ENCODE peak calls at places on chromosomes 1 and 21, in eight cellular contexts. Z is GM23248, X is ascending aorta, V is vagina, E is fibroblast of lung, U is AG04450, P is neuronal stem cell, S is cardiac muscle cell. Y is an unnamed sample. For H3K9me3, the result is how much of the 10 kb centered on the place peaks cover.

GRCh38 chr1:110085666-110086065 is 15.2 kb upstream of the ALX3 start:
- DNase-seq in V (no peak), S (no peak), X (no peak), U (no peak), Z (no peak), E (no peak), P (no peak), Y (no peak)

GRCh38 chr1:31368611-31369107 is 4.2 kb downstream of the FABP3 start:
- DNase-seq in U (no peak), P (no peak), E (no peak), X (no peak), S (no peak), V (no peak), Z (no peak), Y (no peak)

GRCh38 chr1:213996320-213997022 is 8.7 kb downstream of the PROX1 start:
- DNase-seq in P (no peak), Z (peak), S (peak), E (no peak), X (no peak), V (no peak), U (no peak), Y (no peak)

GRCh38 chr1:187096689-187097088 is 267.9 kb downstream of the PLA2G4A start:
- DNase-seq in U (no peak), Z (peak), X (no peak), P (no peak), S (no peak), V (no peak), E (no peak), Y (no peak)

GRCh38 chr1:208825305-208825704 is 581.1 kb upstream of the PLXNA2 start:
- DNase-seq in U (no peak), Z (no peak), V (no peak), S (no peak), P (no peak), E (no peak), X (no peak), Y (no peak)

GRCh38 chr21:43352568-43353281 is 74.2 kb downstream of the SIK1 start:
- DNase-seq in X (no peak), S (no peak), Z (no peak), U (no peak), V (no peak), P (no peak), E (peak), Y (no peak)

GRCh38 chr1:1013922-1014617 is 773 bp downstream of the ISG15 start:
- DNase-seq in E (no peak), U (no peak), P (no peak), V (no peak), Z (peak), X (no peak), S (peak), Y (peak)

GRCh38 chr21:38699048-38699447 is 106.7 kb upstream of the ETS2 start:
- DNase-seq in P (no peak), Z (peak), S (no peak), V (no peak), E (no peak), X (no peak), U (no peak), Y (no peak)

GRCh38 chr1:153659175-153659534 is 652 bp downstream of the SNAPIN start:
- DNase-seq in S (no peak), U (no peak), X (no peak), P (no peak), Z (peak), V (no peak), E (no peak), Y (no peak)

GRCh38 chr21:23475518-23476189 is 2131.6 kb downstream of the MRPL39 start:
- DNase-seq in Z (no peak), U (no peak), S (peak), V (no peak), X (no peak), P (no peak), E (no peak), Y (no peak)

GRCh38 chr1:208604295-208604694 is 360.1 kb upstream of the PLXNA2 start:
- DNase-seq in U (no peak), V (no peak), E (peak), P (no peak), Z (no peak), S (peak), X (no peak), Y (no peak)

GRCh38 chr1:235855811-235856429 is 10.8 kb downstream of the LYST start:
- DNase-seq in V (no peak), P (no peak), S (no peak), Z (peak), E (peak), U (no peak), X (no peak), Y (no peak)

GRCh38 chr1:85398391-85399064 is 66.4 kb downstream of the DDAH1 start:
- DNase-seq in P (no peak), S (peak), X (no peak), U (no peak), Z (peak), V (no peak), E (peak), Y (no peak)

GRCh38 chr1:154348429-154349076 is 23.2 kb downstream of the ATP8B2 start:
- DNase-seq in V (no peak), Z (no peak), P (no peak), S (no peak), U (no peak), X (no peak), E (no peak), Y (no peak)

GRCh38 chr1:213415686-213416380 is 364.8 kb downstream of the RPS6KC1 start:
- DNase-seq in X (no peak), S (no peak), P (no peak), U (no peak), E (peak), Z (no peak), V (peak), Y (no peak)

GRCh38 chr1:67162954-67163353 is 3.3 kb upstream of the IL23R start:
- DNase-seq in E (peak), S (peak), U (no peak), Z (peak), V (no peak), P (no peak), X (no peak), Y (no peak)

GRCh38 chr1:237229333-237229732 is 187.3 kb downstream of the RYR2 start:
- DNase-seq in P (no peak), Z (no peak), V (no peak), E (no peak), S (no peak), X (no peak), U (no peak), Y (no peak)

GRCh38 chr21:29155118-29155932 is 24.9 kb downstream of the MAP3K7CL start:
- DNase-seq in Z (peak), E (peak), P (no peak), X (peak), S (peak), V (no peak), U (no peak), Y (peak)

GRCh38 chr1:172845371-172845770 is 186.5 kb downstream of the FASLG start:
- DNase-seq in V (no peak), Z (peak), X (no peak), P (no peak), E (peak), U (no peak), S (peak), Y (peak)

GRCh38 chr1:25560788-25561187 is 17.4 kb downstream of the LDLRAP1 start:
- DNase-seq in E (no peak), X (no peak), U (no peak), S (no peak), V (no peak), Z (no peak), P (no peak), Y (no peak)

GRCh38 chr1:25562928-25563283 is 19.5 kb downstream of the LDLRAP1 start:
- DNase-seq in X (no peak), E (no peak), U (no peak), P (no peak), S (no peak), Z (no peak), V (no peak), Y (no peak)

GRCh38 chr1:25562101-25562927 is 18.9 kb downstream of the LDLRAP1 start:
- DNase-seq in U (no peak), S (no peak), X (no peak), V (no peak), E (no peak), Z (no peak), P (no peak), Y (peak)

GRCh38 chr1:25559996-25560395 is 16.6 kb downstream of the LDLRAP1 start:
- DNase-seq in U (no peak), V (no peak), P (no peak), E (no peak), X (no peak), Z (no peak), S (no peak), Y (no peak)

GRCh38 chr1:25561426-25562100 is 18.2 kb downstream of the LDLRAP1 start:
- DNase-seq in Z (no peak), P (no peak), X (no peak), E (no peak), V (no peak), U (no peak), S (no peak), Y (no peak)
- H3K27ac ChIP-seq in Z (no peak), P (no peak), X (peak), E (no peak), V (peak), U (no peak), S (no peak), Y (no peak)

GRCh38 chr1:239982762-239983161 is 108.9 kb upstream of the FMN2 start:
- DNase-seq in U (no peak), X (no peak), Z (peak), P (no peak), V (no peak), S (no peak), E (peak), Y (no peak)

GRCh38 chr1:239985044-239985443 is 106.6 kb upstream of the FMN2 start:
- DNase-seq in E (no peak), P (no peak), Z (no peak), U (no peak), X (no peak), V (no peak), S (no peak), Y (no peak)

GRCh38 chr1:239977414-239977813 is 114.3 kb upstream of the FMN2 start:
- DNase-seq in E (no peak), Z (peak), X (no peak), U (no peak), P (no peak), S (no peak), V (no peak), Y (no peak)

GRCh38 chr1:239976130-239976968 is 115.3 kb upstream of the FMN2 start:
- DNase-seq in U (peak), S (peak), Z (peak), V (no peak), X (no peak), P (peak), E (peak), Y (peak)

GRCh38 chr1:239979469-239979868 is 112.2 kb upstream of the FMN2 start:
- DNase-seq in P (no peak), S (no peak), U (no peak), E (no peak), X (no peak), Z (no peak), V (no peak), Y (no peak)
- H3K9me3 ChIP-seq in P (under half), S (under half), U (under half), E (under half), X (under half), Z (under half), V (under half), Y (under half)

GRCh38 chr1:11284784-11285183 is 11.8 kb downstream of the UBIAD1 start:
- DNase-seq in Z (no peak), S (no peak), U (no peak), P (no peak), V (no peak), X (no peak), E (no peak), Y (no peak)
- H3K27ac ChIP-seq in Z (no peak), S (no peak), U (no peak), P (no peak), V (no peak), X (no peak), E (no peak), Y (no peak)

GRCh38 chr21:40333731-40334130 is 466.5 kb downstream of the PCP4 start:
- DNase-seq in P (no peak), E (no peak), Z (no peak), S (no peak), X (no peak), V (no peak), U (no peak), Y (no peak)
- H3K9me3 ChIP-seq in P (under half), E (under half), Z (under half), S (under half), X (under half), V (under half), U (under half), Y (under half)

GRCh38 chr21:44940116-44940631 is 345 bp downstream of the SLX9 start:
- DNase-seq in U (no peak), X (no peak), Z (peak), P (no peak), E (no peak), S (no peak), V (no peak), Y (no peak)

GRCh38 chr21:44941567-44941966 is 1.7 kb downstream of the SLX9 start:
- DNase-seq in X (no peak), Z (no peak), V (no peak), E (no peak), S (no peak), U (no peak), P (no peak), Y (no peak)

GRCh38 chr21:44939532-44940115 is at the start of gene SLX9:
- DNase-seq in P (peak), V (no peak), U (peak), Z (peak), X (no peak), S (peak), E (peak), Y (peak)

GRCh38 chr21:44942566-44942965 is 2.7 kb downstream of the SLX9 start:
- DNase-seq in Z (no peak), U (no peak), X (no peak), S (no peak), E (no peak), V (no peak), P (no peak), Y (no peak)

DNA sequence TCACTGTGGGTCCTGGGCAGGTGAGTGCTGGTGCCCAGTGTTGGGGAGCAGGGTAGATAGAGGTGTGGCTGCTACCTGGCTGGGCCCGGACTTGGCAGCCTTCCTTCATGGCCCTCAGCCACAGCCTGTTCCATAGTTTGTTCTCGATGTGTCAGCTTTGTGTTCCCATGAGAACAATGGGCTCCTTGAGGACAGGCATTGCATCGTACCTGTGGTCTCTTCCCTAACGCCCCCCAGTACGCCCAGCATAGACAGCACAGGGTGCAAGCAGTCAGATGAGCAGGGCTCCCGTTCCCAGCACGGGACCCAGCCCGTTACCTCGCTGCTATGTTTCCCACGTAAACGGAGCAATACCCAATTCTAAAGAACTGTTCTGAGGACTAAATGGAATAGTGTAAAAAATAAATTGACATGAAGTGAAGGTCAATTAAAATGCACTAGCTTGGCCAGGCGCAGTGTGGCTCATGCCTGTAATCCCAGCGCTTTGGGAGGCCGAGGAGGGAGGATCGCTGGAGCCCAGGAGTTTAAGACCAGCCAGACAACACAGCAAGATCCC is 775 bp upstream of the SLX9 start:
- DNase-seq in V (no peak), E (no peak), U (no peak), S (no peak), X (no peak), P (no peak), Z (no peak), Y (no peak)
- H3K27ac ChIP-seq in V (peak), E (peak), U (no peak), S (no peak), X (no peak), P (no peak), Z (no peak), Y (no peak)

DNA sequence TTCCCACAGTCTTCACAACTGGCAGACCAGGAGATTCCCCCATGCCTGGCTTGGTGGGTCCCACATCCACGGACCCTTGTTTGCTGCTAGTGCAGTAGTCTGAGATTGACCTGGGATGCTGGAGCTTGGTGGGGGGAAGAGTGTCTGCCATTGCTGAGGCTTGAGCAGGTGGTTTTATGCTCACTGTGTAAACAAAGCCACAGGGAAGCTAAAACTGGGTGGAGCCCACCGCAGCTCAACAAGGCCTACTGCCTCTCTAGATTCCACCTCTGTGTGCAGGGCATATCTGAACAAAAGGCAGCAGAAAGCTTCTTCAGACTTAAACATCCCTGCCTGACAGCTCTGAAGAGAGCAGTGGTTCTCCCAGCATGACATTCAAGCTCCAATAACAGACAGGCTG is 177.3 kb upstream of the ETV3 start:
- DNase-seq in S (no peak), Z (no peak), V (peak), U (no peak), E (no peak), P (no peak), X (no peak), Y (no peak)
- H3K9me3 ChIP-seq in S (under half), Z (under half), V (under half), U (under half), E (under half), P (under half), X (under half), Y (under half)

GRCh38 chr1:226653311-226653921 is 85.7 kb downstream of the ITPKB start:
- DNase-seq in V (no peak), Z (no peak), X (no peak), P (no peak), E (no peak), S (no peak), U (no peak), Y (no peak)
- H3K27ac ChIP-seq in V (peak), Z (no peak), X (peak), P (peak), E (peak), S (peak), U (no peak), Y (no peak)